ENCODE peak calls at places on chromosomes 12 and 14, in five cellular contexts. I is A549, K is adrenal gland, B is ascending aorta, D is dorsolateral prefrontal cortex. M is an unnamed sample.

GRCh38 chr14:57388072-57388471 is 2.3 kb upstream of the NAA30 start:
- DNase-seq in I (no peak), K (no peak), B (no peak), D (no peak), M (no peak)

GRCh38 chr12:81114241-81114640 is 36.4 kb downstream of the ACSS3 start:
- DNase-seq in I (no peak), K (no peak), B (no peak), D (no peak), M (no peak)

GRCh38 chr14:92033912-92034687 is 5.8 kb downstream of the TRIP11 start:
- DNase-seq in I (no peak), K (no peak), B (no peak), D (no peak), M (no peak)

GRCh38 chr12:90090929-90091651 is 382.5 kb upstream of the ATP2B1 start:
- DNase-seq in I (peak; percentile 54), K (peak; percentile 15), B (peak; percentile 68), D (peak; percentile 31), M (peak; percentile 19)

GRCh38 chr12:18849761-18850160 is 111.8 kb downstream of the CAPZA3 start:
- DNase-seq in I (no peak), K (no peak), B (no peak), D (no peak), M (no peak)

GRCh38 chr12:122449317-122449716 is 26.8 kb upstream of the CLIP1 start:
- DNase-seq in I (no peak), K (no peak), B (no peak), D (no peak), M (no peak)

GRCh38 chr12:7797698-7798398 is 8.6 kb downstream of the NANOG start:
- DNase-seq in I (no peak), K (peak; percentile 74), B (no peak), D (no peak), M (no peak)

GRCh38 chr14:60805881-60806569 is 71.5 kb downstream of the MNAT1 start:
- DNase-seq in I (no peak), K (no peak), B (no peak), D (no peak), M (no peak)

GRCh38 chr12:114685320-114685781 is 1.4 kb upstream of the TBX3 start:
- DNase-seq in I (no peak), K (no peak), B (no peak), D (no peak), M (no peak)

GRCh38 chr12:102950950-102951490 is 6.5 kb upstream of the ASCL1 start:
- DNase-seq in I (no peak), K (no peak), B (no peak), D (no peak), M (no peak)

GRCh38 chr12:102956738-102957338 is 636 bp upstream of the ASCL1 start:
- DNase-seq in I (no peak), K (no peak), B (no peak), D (no peak), M (no peak)

GRCh38 chr12:102955926-102956737 is 1.3 kb upstream of the ASCL1 start:
- DNase-seq in I (no peak), K (no peak), B (no peak), D (peak; percentile 34), M (no peak)

GRCh38 chr12:102953221-102953620 is 4.3 kb upstream of the ASCL1 start:
- DNase-seq in I (no peak), K (no peak), B (no peak), D (no peak), M (no peak)

GRCh38 chr12:102954143-102954542 is 3.3 kb upstream of the ASCL1 start:
- DNase-seq in I (no peak), K (no peak), B (no peak), D (no peak), M (no peak)
- H3K4me3 ChIP-seq in I (no peak overlapping the region), K (no peak overlapping the region), B (no peak overlapping the region), D (no peak overlapping the region), M (no peak overlapping the region)

DNA sequence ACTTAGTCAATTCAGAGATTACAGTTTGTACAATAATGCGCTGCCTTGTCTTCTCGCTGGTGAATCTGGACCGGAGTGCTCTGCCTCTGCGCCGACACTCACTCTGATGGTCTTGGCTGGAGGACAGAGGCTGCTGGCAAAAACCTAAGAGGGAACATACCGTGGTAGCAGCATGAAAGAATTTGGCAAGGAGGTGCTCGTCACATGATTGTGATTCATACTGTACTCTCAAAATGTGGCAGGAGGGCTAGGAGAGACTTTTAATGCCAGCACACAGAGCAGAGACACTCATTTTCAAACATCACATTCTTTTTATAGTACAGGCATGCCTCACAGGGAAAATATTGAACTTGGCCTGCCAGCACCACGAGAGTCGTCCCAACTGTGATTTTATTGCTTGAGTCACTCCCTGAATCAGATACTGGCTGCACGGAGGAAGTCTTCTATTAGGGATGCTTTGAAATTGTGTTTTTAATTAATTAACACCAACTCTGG is 67.8 kb downstream of the HMGA2 start:
- DNase-seq in I (peak; percentile 64), K (peak; percentile 84), B (peak; percentile 95), D (peak; percentile 68), M (peak; percentile 81)
- H3K27ac ChIP-seq in I (peak overlapping the region; percentile 74), K (no peak overlapping the region), B (no peak overlapping the region), D (no peak overlapping the region), M (no peak overlapping the region)

DNA sequence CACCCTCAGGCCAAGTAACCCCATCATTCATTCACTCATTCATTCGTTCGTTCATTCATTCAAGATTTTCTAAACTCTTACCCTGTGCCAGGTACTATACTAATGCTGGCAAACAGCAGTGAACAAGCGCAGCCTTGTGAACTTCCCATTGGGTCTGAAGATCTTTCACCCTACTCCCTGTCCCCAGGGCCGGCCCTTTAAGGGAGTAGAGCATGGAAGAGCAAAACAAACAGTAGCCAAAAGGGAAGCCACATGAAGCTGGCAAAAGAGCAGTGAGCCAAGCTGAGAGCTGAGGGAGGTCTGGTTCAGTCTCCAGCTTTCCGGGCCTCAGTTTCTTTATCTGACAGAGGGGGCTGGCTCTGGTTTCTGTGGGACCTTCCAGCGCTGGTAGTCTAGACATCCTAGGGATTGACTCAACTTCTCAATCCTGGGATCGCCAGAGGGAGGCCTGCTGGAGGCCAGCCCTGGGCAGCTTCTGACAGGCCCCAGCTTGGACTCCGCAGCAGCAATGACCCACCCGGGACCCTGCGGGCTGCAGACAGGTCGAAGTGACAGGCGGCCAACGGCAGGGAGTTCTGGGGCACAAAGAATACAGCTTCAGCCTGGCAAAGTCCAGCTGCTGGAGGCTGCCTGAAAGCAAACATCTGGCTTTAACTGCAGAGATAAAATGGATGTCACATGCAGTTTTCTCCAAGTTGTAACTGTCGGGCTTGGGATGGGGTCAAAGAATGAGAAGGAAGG is 27.1 kb downstream of the ACTN1 start:
- DNase-seq in I (no peak), K (no peak), B (no peak), D (no peak), M (no peak)
- H3K4me3 ChIP-seq in I (peak overlapping the region; percentile 18), K (no peak overlapping the region), B (peak overlapping the region; percentile 64), D (no peak overlapping the region), M (peak overlapping the region; percentile 65)

DNA sequence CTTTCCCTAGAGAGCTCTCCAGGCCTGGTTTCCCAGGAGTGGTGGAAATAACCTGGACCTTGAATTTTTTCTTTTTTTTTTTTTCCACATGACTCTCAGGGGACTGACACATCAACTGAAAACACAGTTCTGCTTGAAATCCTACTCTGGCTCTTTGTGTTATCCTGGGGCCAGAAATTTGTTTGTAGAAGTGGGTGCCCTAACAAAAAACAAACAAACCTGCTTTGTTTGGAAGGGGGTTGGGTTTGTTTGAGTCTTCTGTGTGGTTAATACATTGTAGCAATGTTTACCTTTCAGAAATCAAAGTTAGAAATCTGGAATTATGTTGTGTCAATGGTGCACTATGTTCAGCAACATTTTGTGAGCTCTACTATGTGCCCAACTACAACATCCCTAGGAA is 1.3 kb upstream of the IGF1 start:
- DNase-seq in I (no peak), K (no peak), B (no peak), D (no peak), M (no peak)
- H3K27ac ChIP-seq in I (no peak overlapping the region), K (no peak overlapping the region), B (no peak overlapping the region), D (no peak overlapping the region), M (no peak overlapping the region)

GRCh38 chr14:105860615-105861580 is 334.5 kb downstream of the TMEM121 start:
- DNase-seq in I (no peak), K (no peak), B (peak; percentile 55), D (peak; percentile 17), M (no peak)

GRCh38 chr14:105861985-105862465 is 335.6 kb downstream of the TMEM121 start:
- DNase-seq in I (no peak), K (no peak), B (peak; percentile 44), D (peak; percentile 5), M (no peak)

GRCh38 chr14:105857816-105858675 is 331.7 kb downstream of the TMEM121 start:
- DNase-seq in I (no peak), K (no peak), B (no peak), D (peak; percentile 21), M (no peak)

GRCh38 chr14:105858676-105859025 is 332.3 kb downstream of the TMEM121 start:
- DNase-seq in I (no peak), K (no peak), B (peak; percentile 39), D (peak; percentile 10), M (no peak)

GRCh38 chr14:105859717-105860614 is 333.6 kb downstream of the TMEM121 start:
- DNase-seq in I (no peak), K (no peak), B (peak; percentile 61), D (peak; percentile 24), M (no peak)
- H3K4me3 ChIP-seq in I (no peak overlapping the region), K (no peak overlapping the region), B (no peak overlapping the region), D (no peak overlapping the region), M (no peak overlapping the region)

DNA sequence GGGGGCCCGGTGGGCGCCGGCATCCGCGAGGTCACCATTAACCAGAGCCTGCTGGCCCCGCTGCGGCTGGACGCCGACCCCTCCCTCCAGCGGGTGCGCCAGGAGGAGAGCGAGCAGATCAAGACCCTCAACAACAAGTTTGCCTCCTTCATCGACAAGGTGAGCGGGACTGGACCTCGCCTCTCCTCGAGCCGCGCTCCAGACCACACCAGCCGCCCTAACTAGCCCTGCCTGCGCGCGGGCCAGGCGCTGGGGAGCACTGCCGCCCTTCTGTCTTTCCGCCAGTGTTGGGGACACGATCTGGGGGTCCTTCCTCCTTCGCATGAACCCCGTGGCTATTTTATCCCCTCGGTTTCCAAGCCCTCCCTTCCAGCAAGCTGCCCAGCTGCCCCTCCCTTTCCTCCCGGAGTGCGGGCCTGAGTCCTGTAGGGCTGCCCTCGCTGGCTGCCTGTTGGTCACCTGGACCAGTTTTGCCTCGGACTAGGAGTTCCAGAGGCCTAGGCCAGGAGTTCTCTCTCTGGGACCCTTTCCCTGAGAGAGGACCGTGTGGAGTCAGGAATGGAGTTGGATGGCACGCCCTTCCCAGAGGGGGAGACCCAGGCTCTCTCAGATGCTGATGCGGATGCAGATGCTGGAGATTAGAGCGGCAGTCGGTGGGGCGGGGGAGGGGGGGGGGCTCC is 559 bp downstream of the KRT7 start:
- DNase-seq in I (no peak), K (no peak), B (no peak), D (no peak), M (no peak)
- H3K27ac ChIP-seq in I (peak overlapping the region; percentile 97), K (no peak overlapping the region), B (peak overlapping the region; percentile 8), D (no peak overlapping the region), M (peak overlapping the region; percentile 2)

GRCh38 chr14:54771411-54772027 is 131.1 kb downstream of the GCH1 start:
- DNase-seq in I (no peak), K (no peak), B (no peak), D (no peak), M (no peak)

GRCh38 chr14:54774824-54775223 is 127.8 kb downstream of the GCH1 start:
- DNase-seq in I (no peak), K (no peak), B (no peak), D (no peak), M (no peak)

GRCh38 chr14:54773171-54774006 is 129.2 kb downstream of the GCH1 start:
- DNase-seq in I (peak; percentile 99), K (peak; percentile 87), B (peak; percentile 98), D (peak; percentile 68), M (peak; percentile 86)

GRCh38 chr14:54769955-54770863 is 132.4 kb downstream of the GCH1 start:
- DNase-seq in I (no peak), K (no peak), B (no peak), D (no peak), M (no peak)

GRCh38 chr14:54772451-54772881 is 130.2 kb downstream of the GCH1 start:
- DNase-seq in I (peak; percentile 18), K (no peak), B (no peak), D (no peak), M (no peak)
- H3K4me3 ChIP-seq in I (peak overlapping the region; percentile 2), K (no peak overlapping the region), B (peak overlapping the region; percentile 18), D (no peak overlapping the region), M (peak overlapping the region; percentile 58)

GRCh38 chr12:100843061-100843460 is 48.5 kb downstream of the ANO4 start:
- DNase-seq in I (no peak), K (no peak), B (no peak), D (no peak), M (no peak)
- H3K27ac ChIP-seq in I (no peak overlapping the region), K (no peak overlapping the region), B (no peak overlapping the region), D (peak overlapping the region; percentile 75), M (no peak overlapping the region)